ENCODE peak calls at places on chromosomes 3 and 15, in four cellular contexts. One of them, this sample, is unnamed.
A peak's percentile ranks its signal among the peaks of the same experiment; 100 is the strongest.

GRCh38 chr3:145490088-145491055 is 670.6 kb downstream of the PLOD2 start:
- DNase-seq in GM12878: no peak
- DNase-seq in H1: no peak
- DNase-seq in HepG2: no peak
- DNase-seq in this sample: no peak

GRCh38 chr3:129449279-129450115 is 9.5 kb downstream of the IFT122 start:
- DNase-seq in HepG2: no peak
- DNase-seq in GM12878: no peak
- DNase-seq in H1: no peak
- DNase-seq in this sample: no peak

GRCh38 chr15:83498801-83499200 is 51.7 kb downstream of the SH3GL3 start:
- DNase-seq in HepG2: no peak
- DNase-seq in H1: no peak
- DNase-seq in GM12878: no peak
- DNase-seq in this sample: peak; percentile 52

GRCh38 chr3:124542483-124542882 is 187.8 kb upstream of the UMPS start:
- DNase-seq in HepG2: no peak
- DNase-seq in H1: no peak
- DNase-seq in GM12878: no peak
- DNase-seq in this sample: no peak

GRCh38 chr15:27820232-27820631 is 278.9 kb downstream of the OCA2 start:
- DNase-seq in HepG2: no peak
- DNase-seq in GM12878: no peak
- DNase-seq in H1: no peak
- DNase-seq in this sample: no peak

GRCh38 chr15:88790486-88790885 is 12.8 kb upstream of the ACAN start:
- DNase-seq in HepG2: no peak
- DNase-seq in GM12878: no peak
- DNase-seq in H1: no peak
- DNase-seq in this sample: no peak

GRCh38 chr3:192879346-192880031 is 38.2 kb downstream of the MB21D2 start:
- DNase-seq in GM12878: no peak
- DNase-seq in H1: no peak
- DNase-seq in HepG2: peak; percentile 83
- DNase-seq in this sample: peak; percentile 95

GRCh38 chr3:133691410-133692107 is 29.8 kb upstream of the TOPBP1 start:
- DNase-seq in HepG2: no peak
- DNase-seq in H1: no peak
- DNase-seq in GM12878: no peak
- DNase-seq in this sample: no peak

GRCh38 chr15:101009176-101009575 is 90.0 kb downstream of the LRRK1 start:
- DNase-seq in H1: no peak
- DNase-seq in GM12878: no peak
- DNase-seq in HepG2: no peak
- DNase-seq in this sample: no peak

GRCh38 chr3:95815828-95816227 is 998.6 kb upstream of the EPHA6 start:
- DNase-seq in HepG2: no peak
- DNase-seq in GM12878: no peak
- DNase-seq in H1: no peak
- DNase-seq in this sample: no peak

GRCh38 chr3:87435926-87436630 is 159.7 kb upstream of the POU1F1 start:
- DNase-seq in HepG2: no peak
- DNase-seq in GM12878: no peak
- DNase-seq in H1: no peak
- DNase-seq in this sample: no peak

GRCh38 chr3:164377466-164377865 is 700.8 kb downstream of the SI start:
- DNase-seq in HepG2: no peak
- DNase-seq in GM12878: no peak
- DNase-seq in H1: no peak
- DNase-seq in this sample: no peak

GRCh38 chr3:17039579-17039978 is 154.8 kb downstream of the PLCL2 start:
- DNase-seq in GM12878: no peak
- DNase-seq in HepG2: no peak
- DNase-seq in H1: no peak
- DNase-seq in this sample: no peak

GRCh38 chr3:120289636-120290035 is 4.6 kb upstream of the GPR156 start:
- DNase-seq in HepG2: no peak
- DNase-seq in GM12878: no peak
- DNase-seq in H1: no peak
- DNase-seq in this sample: no peak

GRCh38 chr3:140717915-140718314 is 40.1 kb downstream of the TRIM42 start:
- DNase-seq in HepG2: no peak
- DNase-seq in GM12878: no peak
- DNase-seq in H1: no peak
- DNase-seq in this sample: no peak

GRCh38 chr3:11364181-11364580 is 92.0 kb downstream of the ATG7 start:
- DNase-seq in H1: no peak
- DNase-seq in GM12878: no peak
- DNase-seq in HepG2: no peak
- DNase-seq in this sample: no peak

GRCh38 chr15:49084285-49084570 is 38.0 kb upstream of the SECISBP2L start:
- DNase-seq in HepG2: no peak
- DNase-seq in GM12878: no peak
- DNase-seq in H1: no peak
- DNase-seq in this sample: no peak

GRCh38 chr3:40920041-40920440 is 279.3 kb upstream of the CTNNB1 start:
- DNase-seq in GM12878: peak; percentile 19
- DNase-seq in H1: no peak
- DNase-seq in HepG2: no peak
- DNase-seq in this sample: peak; percentile 75

GRCh38 chr3:194095902-194096301 is 40.0 kb upstream of the HES1 start:
- DNase-seq in HepG2: no peak
- DNase-seq in GM12878: no peak
- DNase-seq in H1: no peak
- DNase-seq in this sample: no peak

GRCh38 chr15:39616731-39617455 is 36.0 kb downstream of the THBS1 start:
- DNase-seq in H1: no peak
- DNase-seq in HepG2: no peak
- DNase-seq in GM12878: no peak
- DNase-seq in this sample: no peak

GRCh38 chr15:43519207-43519606 is 1.8 kb downstream of the MAP1A start:
- DNase-seq in HepG2: no peak
- DNase-seq in H1: no peak
- DNase-seq in GM12878: no peak
- DNase-seq in this sample: no peak

GRCh38 chr15:69734699-69735098 is 282.1 kb downstream of the RPLP1 start:
- DNase-seq in GM12878: no peak
- DNase-seq in HepG2: no peak
- DNase-seq in H1: no peak
- DNase-seq in this sample: no peak

GRCh38 chr15:77507151-77507847 is 86.6 kb downstream of the HMG20A start:
- DNase-seq in HepG2: no peak
- DNase-seq in H1: no peak
- DNase-seq in GM12878: no peak
- DNase-seq in this sample: no peak

GRCh38 chr3:139455855-139456254 is 20.5 kb downstream of the RBP2 start:
- DNase-seq in HepG2: no peak
- DNase-seq in H1: no peak
- DNase-seq in GM12878: no peak
- DNase-seq in this sample: no peak

GRCh38 chr3:183554377-183554776 is 1.1 kb downstream of the KLHL6 start:
- DNase-seq in GM12878: no peak
- DNase-seq in HepG2: no peak
- DNase-seq in H1: no peak
- DNase-seq in this sample: no peak

GRCh38 chr3:124650798-124651197 is 79.5 kb upstream of the UMPS start:
- DNase-seq in HepG2: no peak
- DNase-seq in GM12878: peak; percentile 65
- DNase-seq in H1: no peak
- DNase-seq in this sample: no peak

GRCh38 chr3:12893872-12894271 is 52.5 kb upstream of the RPL32 start:
- DNase-seq in H1: no peak
- DNase-seq in GM12878: no peak
- DNase-seq in HepG2: no peak
- DNase-seq in this sample: no peak

GRCh38 chr3:167684389-167684993 is 30.7 kb upstream of the WDR49 start:
- DNase-seq in HepG2: peak; percentile 64
- DNase-seq in H1: peak; percentile 58
- DNase-seq in GM12878: no peak
- DNase-seq in this sample: peak; percentile 47

GRCh38 chr15:59165726-59166125 is 40.9 kb upstream of the LDHAL6B start:
- DNase-seq in H1: no peak
- DNase-seq in HepG2: no peak
- DNase-seq in GM12878: peak; percentile 28
- DNase-seq in this sample: no peak

GRCh38 chr3:106349191-106349881 is 480.5 kb upstream of the CBLB start:
- DNase-seq in HepG2: no peak
- DNase-seq in H1: no peak
- DNase-seq in GM12878: no peak
- DNase-seq in this sample: no peak

GRCh38 chr3:10319251-10319650 is 1.7 kb downstream of the SEC13 start:
- DNase-seq in H1: no peak
- DNase-seq in GM12878: no peak
- DNase-seq in HepG2: no peak
- DNase-seq in this sample: no peak

GRCh38 chr3:28915711-28916481 is 365.0 kb upstream of the RBMS3 start:
- DNase-seq in GM12878: no peak
- DNase-seq in HepG2: no peak
- DNase-seq in H1: no peak
- DNase-seq in this sample: peak; percentile 35

GRCh38 chr3:63993653-63994079 is 29.6 kb downstream of the PSMD6 start:
- DNase-seq in H1: peak; percentile 61
- DNase-seq in HepG2: peak; percentile 50
- DNase-seq in GM12878: no peak
- DNase-seq in this sample: peak; percentile 75

DNA sequence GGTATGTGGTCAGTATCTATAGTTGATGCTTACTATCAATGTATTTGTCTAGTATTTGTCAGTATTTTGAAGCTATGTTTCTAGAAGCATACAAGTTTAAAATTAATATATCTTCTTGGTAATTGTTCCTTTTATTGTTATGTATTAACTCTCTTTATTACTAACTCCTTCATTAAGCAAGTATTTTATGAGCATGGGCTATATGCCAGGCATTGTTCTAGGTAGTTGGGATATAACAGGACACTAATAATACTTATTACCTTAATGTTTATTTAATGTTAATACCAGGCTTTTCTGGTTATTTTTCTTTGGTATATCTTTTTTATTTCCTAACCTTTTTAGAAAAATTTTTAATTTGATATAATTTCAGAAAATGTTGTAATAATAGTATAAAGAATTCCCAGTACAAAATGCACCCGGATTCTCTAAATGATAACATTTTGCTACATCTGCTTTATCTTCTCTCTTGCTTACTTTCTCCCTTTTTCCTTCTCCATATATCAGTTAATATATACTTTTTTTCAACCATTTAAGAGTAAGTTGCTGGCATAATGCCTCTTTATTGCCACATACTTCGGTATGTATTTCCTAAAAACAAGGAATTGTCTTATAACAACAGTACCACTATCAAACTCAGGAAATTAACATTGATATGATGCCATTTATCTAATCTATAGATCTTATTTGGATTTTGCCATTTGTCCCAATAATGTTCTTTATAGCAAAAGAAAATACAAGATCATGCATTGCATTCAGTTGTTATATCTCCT is 30.9 kb downstream of the LRRC49 start:
- DNase-seq in GM12878: no peak
- DNase-seq in HepG2: no peak
- DNase-seq in H1: no peak
- DNase-seq in this sample: no peak
- TF ChIP-seq ZNF274 in GM12878: no peak
- TF ChIP-seq ZNF274 in HepG2: no peak
- TF ChIP-seq ZNF274 in H1: no peak
- TF ChIP-seq ZNF274 in this sample: no peak

GRCh38 chr3:186732169-186732766 is 15.1 kb downstream of the KNG1 start:
- DNase-seq in H1: no peak
- DNase-seq in HepG2: no peak
- DNase-seq in GM12878: no peak
- DNase-seq in this sample: no peak
- TF ChIP-seq YY1 in H1: no peak
- TF ChIP-seq YY1 in HepG2: no peak
- TF ChIP-seq YY1 in GM12878: no peak
- TF ChIP-seq YY1 in this sample: no peak

GRCh38 chr15:68209735-68210408 is 4.7 kb upstream of the CALML4 start:
- DNase-seq in H1: no peak
- DNase-seq in HepG2: no peak
- DNase-seq in GM12878: no peak
- DNase-seq in this sample: no peak

GRCh38 chr15:68210409-68210756 is 5.3 kb upstream of the CALML4 start:
- DNase-seq in H1: no peak
- DNase-seq in HepG2: no peak
- DNase-seq in GM12878: no peak
- DNase-seq in this sample: no peak

GRCh38 chr15:68210821-68211655 is 5.9 kb upstream of the CALML4 start:
- DNase-seq in H1: peak; percentile 96
- DNase-seq in GM12878: no peak
- DNase-seq in HepG2: no peak
- DNase-seq in this sample: peak; percentile 42

GRCh38 chr15:68213991-68214837 is 9.1 kb upstream of the CALML4 start:
- DNase-seq in GM12878: no peak
- DNase-seq in HepG2: no peak
- DNase-seq in H1: no peak
- DNase-seq in this sample: no peak

DNA sequence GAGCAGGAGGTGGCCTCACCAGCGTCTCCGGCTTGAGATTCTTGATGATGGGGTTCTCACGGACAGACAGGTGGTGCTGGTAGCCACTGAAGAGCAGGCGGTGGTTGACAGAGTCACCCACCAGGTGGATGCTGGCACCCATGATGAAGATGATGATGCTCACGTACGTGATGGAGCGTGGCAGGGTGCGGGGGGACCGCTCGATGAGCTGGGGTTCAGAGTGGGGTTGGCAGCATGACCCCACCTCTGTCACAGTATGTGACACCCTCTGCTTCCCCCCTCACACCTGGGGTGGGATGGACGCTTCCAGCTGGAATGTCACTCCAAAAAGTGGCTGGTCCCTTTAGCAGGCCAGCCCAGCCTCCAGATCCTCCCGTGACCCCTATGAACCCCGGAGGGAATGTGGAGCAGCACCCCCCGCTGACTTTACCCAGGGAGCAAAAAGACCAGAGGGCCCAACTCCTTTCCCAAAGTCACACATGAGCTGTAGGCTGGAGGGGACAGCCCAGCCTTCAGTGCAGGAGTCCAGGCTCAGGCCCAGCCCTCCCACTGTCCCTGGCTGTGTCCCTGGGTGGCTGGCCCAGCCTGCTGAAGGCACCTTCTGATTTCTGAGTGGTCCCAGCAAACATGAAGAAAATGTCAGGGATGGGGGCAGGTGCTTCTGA is 6.7 kb upstream of the CALML4 start:
- DNase-seq in H1: no peak
- DNase-seq in GM12878: no peak
- DNase-seq in HepG2: no peak
- DNase-seq in this sample: no peak
- TF ChIP-seq SUZ12 in H1: no peak
- TF ChIP-seq SUZ12 in GM12878: no peak
- TF ChIP-seq SUZ12 in HepG2: no peak
- TF ChIP-seq SUZ12 in this sample: no peak

DNA sequence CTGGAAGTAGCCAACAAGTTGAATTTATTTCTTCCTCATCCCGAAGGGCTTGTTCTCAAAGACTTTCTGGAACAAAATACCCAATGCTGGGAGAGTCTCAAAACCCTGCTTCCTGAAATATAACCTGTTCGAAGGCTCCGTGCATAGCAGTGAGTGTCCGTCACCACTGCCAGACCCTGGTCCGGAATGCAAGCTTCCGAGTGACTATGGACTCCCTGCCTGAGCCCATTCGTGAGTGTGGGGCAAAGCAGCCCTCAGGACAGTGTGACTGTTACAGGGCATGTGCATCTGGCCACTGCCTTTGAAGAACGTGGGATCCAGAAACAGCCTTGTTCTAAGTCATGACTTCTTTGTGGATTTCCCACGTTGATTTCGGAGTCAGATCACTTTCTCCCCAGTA is 214.5 kb upstream of the IGF1R start:
- DNase-seq in GM12878: no peak
- DNase-seq in H1: no peak
- DNase-seq in HepG2: no peak
- DNase-seq in this sample: no peak
- TF ChIP-seq ZNF274 in GM12878: no peak
- TF ChIP-seq ZNF274 in H1: no peak
- TF ChIP-seq ZNF274 in HepG2: no peak
- TF ChIP-seq ZNF274 in this sample: no peak